ENCODE peak calls at places on chromosome 18, in four cellular contexts. One of them, this sample, is unnamed.

GRCh38 chr18:3648695-3649094 is 198.7 kb downstream of the TGIF1 start:
- DNase-seq in BE2C: no peak
- DNase-seq in breast epithelium: no peak
- DNase-seq in neural crest cell: no peak
- DNase-seq in this sample: no peak

GRCh38 chr18:13006731-13007550 is 15.8 kb downstream of the CEP192 start:
- DNase-seq in BE2C: no peak
- DNase-seq in breast epithelium: no peak
- DNase-seq in neural crest cell: no peak
- DNase-seq in this sample: no peak

GRCh38 chr18:13614701-13615288 is 111.6 kb downstream of the FAM210A start:
- DNase-seq in BE2C: no peak
- DNase-seq in breast epithelium: no peak
- DNase-seq in neural crest cell: no peak
- DNase-seq in this sample: peak

GRCh38 chr18:77967071-77967470 is 717.4 kb downstream of the GALR1 start:
- DNase-seq in BE2C: no peak
- DNase-seq in breast epithelium: no peak
- DNase-seq in neural crest cell: no peak
- DNase-seq in this sample: no peak

GRCh38 chr18:50055474-50055873 is 139.5 kb downstream of the MYO5B start:
- DNase-seq in BE2C: no peak
- DNase-seq in breast epithelium: no peak
- DNase-seq in neural crest cell: no peak
- DNase-seq in this sample: no peak

GRCh38 chr18:21740474-21740723 is 193 bp upstream of the MIB1 start:
- DNase-seq in BE2C: peak
- DNase-seq in breast epithelium: peak
- DNase-seq in neural crest cell: no peak
- DNase-seq in this sample: no peak

GRCh38 chr18:3256693-3257626 is 5.0 kb upstream of the MYL12B start:
- DNase-seq in BE2C: no peak
- DNase-seq in breast epithelium: no peak
- DNase-seq in neural crest cell: no peak
- DNase-seq in this sample: no peak

GRCh38 chr18:67766930-67767329 is 250.4 kb upstream of the DSEL start:
- DNase-seq in BE2C: no peak
- DNase-seq in breast epithelium: no peak
- DNase-seq in neural crest cell: no peak
- DNase-seq in this sample: no peak

GRCh38 chr18:12699747-12700146 is 2.8 kb downstream of the CEP76 start:
- DNase-seq in BE2C: no peak
- DNase-seq in breast epithelium: no peak
- DNase-seq in neural crest cell: no peak
- DNase-seq in this sample: no peak

GRCh38 chr18:49839012-49839411 is 25.7 kb upstream of the ACAA2 start:
- DNase-seq in BE2C: no peak
- DNase-seq in breast epithelium: no peak
- DNase-seq in neural crest cell: no peak
- DNase-seq in this sample: no peak

GRCh38 chr18:59502222-59502898 is 143.3 kb upstream of the LMAN1 start:
- DNase-seq in BE2C: no peak
- DNase-seq in breast epithelium: no peak
- DNase-seq in neural crest cell: no peak
- DNase-seq in this sample: no peak

GRCh38 chr18:78362198-78362597 is 617.4 kb upstream of the SALL3 start:
- DNase-seq in BE2C: no peak
- DNase-seq in breast epithelium: no peak
- DNase-seq in neural crest cell: no peak
- DNase-seq in this sample: no peak

GRCh38 chr18:816869-817268 is 4.8 kb upstream of the YES1 start:
- DNase-seq in BE2C: no peak
- DNase-seq in breast epithelium: no peak
- DNase-seq in neural crest cell: no peak
- DNase-seq in this sample: no peak

GRCh38 chr18:58190842-58191530 is 147.0 kb downstream of the NEDD4L start:
- DNase-seq in BE2C: no peak
- DNase-seq in breast epithelium: no peak
- DNase-seq in neural crest cell: no peak
- DNase-seq in this sample: no peak

GRCh38 chr18:41906528-41907256 is 48.3 kb upstream of the PIK3C3 start:
- DNase-seq in BE2C: no peak
- DNase-seq in breast epithelium: no peak
- DNase-seq in neural crest cell: peak
- DNase-seq in this sample: no peak

GRCh38 chr18:48136544-48137353 is 206.3 kb upstream of the SMAD2 start:
- DNase-seq in BE2C: no peak
- DNase-seq in breast epithelium: peak
- DNase-seq in neural crest cell: no peak
- DNase-seq in this sample: no peak

GRCh38 chr18:2050702-2051201 is 520.6 kb downstream of the METTL4 start:
- DNase-seq in BE2C: no peak
- DNase-seq in breast epithelium: no peak
- DNase-seq in neural crest cell: no peak
- DNase-seq in this sample: no peak

GRCh38 chr18:68721681-68722583 is 7.0 kb upstream of the TMX3 start:
- DNase-seq in BE2C: no peak
- DNase-seq in breast epithelium: no peak
- DNase-seq in neural crest cell: no peak
- DNase-seq in this sample: no peak

GRCh38 chr18:58394046-58394445 is 234.8 kb downstream of the ALPK2 start:
- DNase-seq in BE2C: no peak
- DNase-seq in breast epithelium: no peak
- DNase-seq in neural crest cell: no peak
- DNase-seq in this sample: no peak

GRCh38 chr18:22847392-22847791 is 85.7 kb upstream of the RBBP8 start:
- DNase-seq in BE2C: no peak
- DNase-seq in breast epithelium: no peak
- DNase-seq in neural crest cell: no peak
- DNase-seq in this sample: no peak

GRCh38 chr18:32441536-32441935 is 29.1 kb downstream of the GAREM1 start:
- DNase-seq in BE2C: no peak
- DNase-seq in breast epithelium: no peak
- DNase-seq in neural crest cell: no peak
- DNase-seq in this sample: no peak

GRCh38 chr18:48761582-48761981 is 189.2 kb downstream of the SMAD7 start:
- DNase-seq in BE2C: no peak
- DNase-seq in breast epithelium: no peak
- DNase-seq in neural crest cell: no peak
- DNase-seq in this sample: no peak

GRCh38 chr18:41170346-41170745 is 784.7 kb upstream of the PIK3C3 start:
- DNase-seq in BE2C: no peak
- DNase-seq in breast epithelium: no peak
- DNase-seq in neural crest cell: no peak
- DNase-seq in this sample: no peak

GRCh38 chr18:77062518-77063003 is 70.0 kb downstream of the MBP start:
- DNase-seq in BE2C: no peak
- DNase-seq in breast epithelium: no peak
- DNase-seq in neural crest cell: no peak
- DNase-seq in this sample: no peak

GRCh38 chr18:2547477-2548087 is 23.7 kb downstream of the METTL4 start:
- DNase-seq in BE2C: no peak
- DNase-seq in breast epithelium: no peak
- DNase-seq in neural crest cell: no peak
- DNase-seq in this sample: no peak

DNA sequence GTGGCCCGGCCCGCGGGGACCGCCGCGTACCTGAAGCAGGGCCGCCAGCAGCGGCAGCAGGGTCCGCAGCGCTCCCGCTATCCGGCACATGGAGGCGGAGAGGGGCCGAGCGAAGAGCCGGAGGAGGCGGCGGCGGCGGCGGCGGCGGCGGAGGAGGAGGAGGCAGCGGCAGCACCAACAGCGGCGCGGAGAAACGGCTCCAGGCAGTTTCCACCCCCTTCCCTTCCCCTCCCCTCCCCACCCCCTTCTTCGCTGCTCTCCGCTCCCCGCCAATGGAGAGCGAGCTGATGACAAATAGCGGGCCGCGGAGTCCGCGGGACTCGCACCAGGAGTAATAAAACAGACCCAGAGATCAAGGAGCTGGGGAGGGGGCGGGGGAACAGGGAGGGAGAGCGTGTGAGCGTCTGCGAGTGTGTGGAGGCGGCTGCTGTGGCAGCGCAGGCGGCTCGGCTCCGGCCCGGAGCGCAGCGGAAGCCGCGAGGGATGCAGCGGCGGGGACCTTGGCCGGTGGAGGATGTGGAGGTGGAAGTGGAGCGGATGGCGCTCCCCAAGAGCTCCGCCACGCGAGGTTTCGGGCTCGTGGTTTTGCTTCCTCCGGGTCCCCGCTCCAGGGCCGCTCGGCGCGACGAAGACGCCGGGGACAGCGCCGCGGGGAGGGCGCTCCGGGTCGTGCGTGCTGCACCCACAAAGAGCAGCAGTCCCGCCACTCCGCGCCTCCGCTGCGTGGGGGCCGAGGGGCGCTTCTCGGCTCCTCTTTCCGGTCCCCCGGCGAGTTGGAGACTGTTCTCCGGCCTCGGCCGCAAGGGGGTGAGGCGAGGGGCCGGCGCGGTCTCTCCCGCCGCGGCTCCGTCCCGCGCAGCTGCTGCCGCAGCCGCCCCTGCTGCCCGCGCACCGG is at the start of gene CDH2:
- DNase-seq in BE2C: peak
- DNase-seq in breast epithelium: no peak
- DNase-seq in neural crest cell: peak
- DNase-seq in this sample: no peak
- TF ChIP-seq CTCF in BE2C: no peak
- TF ChIP-seq CTCF in breast epithelium: no peak
- TF ChIP-seq CTCF in neural crest cell: peak
- TF ChIP-seq CTCF in this sample: no peak

GRCh38 chr18:79934311-79935097 is 16.9 kb downstream of the SLC66A2 start:
- DNase-seq in BE2C: no peak
- DNase-seq in breast epithelium: no peak
- DNase-seq in neural crest cell: no peak
- DNase-seq in this sample: no peak
- TF ChIP-seq CTCF in BE2C: no peak
- TF ChIP-seq CTCF in breast epithelium: no peak
- TF ChIP-seq CTCF in neural crest cell: no peak
- TF ChIP-seq CTCF in this sample: no peak

GRCh38 chr18:7805880-7806279 is 238.8 kb downstream of the PTPRM start:
- DNase-seq in BE2C: no peak
- DNase-seq in breast epithelium: no peak
- DNase-seq in neural crest cell: no peak
- DNase-seq in this sample: no peak
- TF ChIP-seq CTCF in BE2C: no peak
- TF ChIP-seq CTCF in breast epithelium: no peak
- TF ChIP-seq CTCF in neural crest cell: no peak
- TF ChIP-seq CTCF in this sample: no peak

GRCh38 chr18:62245699-62246098 is 58.6 kb downstream of the RELCH start:
- DNase-seq in BE2C: no peak
- DNase-seq in breast epithelium: no peak
- DNase-seq in neural crest cell: no peak
- DNase-seq in this sample: no peak
- TF ChIP-seq CTCF in BE2C: peak
- TF ChIP-seq CTCF in breast epithelium: no peak
- TF ChIP-seq CTCF in neural crest cell: peak
- TF ChIP-seq CTCF in this sample: no peak

GRCh38 chr18:39834636-39835035 is 2120.4 kb upstream of the PIK3C3 start:
- DNase-seq in BE2C: no peak
- DNase-seq in breast epithelium: no peak
- DNase-seq in neural crest cell: no peak
- DNase-seq in this sample: no peak

GRCh38 chr18:39838831-39839230 is 2116.2 kb upstream of the PIK3C3 start:
- DNase-seq in BE2C: no peak
- DNase-seq in breast epithelium: no peak
- DNase-seq in neural crest cell: no peak
- DNase-seq in this sample: no peak

GRCh38 chr18:39839782-39840181 is 2115.3 kb upstream of the PIK3C3 start:
- DNase-seq in BE2C: no peak
- DNase-seq in breast epithelium: no peak
- DNase-seq in neural crest cell: no peak
- DNase-seq in this sample: no peak

GRCh38 chr18:39840406-39840805 is 2114.6 kb upstream of the PIK3C3 start:
- DNase-seq in BE2C: no peak
- DNase-seq in breast epithelium: no peak
- DNase-seq in neural crest cell: no peak
- DNase-seq in this sample: no peak

DNA sequence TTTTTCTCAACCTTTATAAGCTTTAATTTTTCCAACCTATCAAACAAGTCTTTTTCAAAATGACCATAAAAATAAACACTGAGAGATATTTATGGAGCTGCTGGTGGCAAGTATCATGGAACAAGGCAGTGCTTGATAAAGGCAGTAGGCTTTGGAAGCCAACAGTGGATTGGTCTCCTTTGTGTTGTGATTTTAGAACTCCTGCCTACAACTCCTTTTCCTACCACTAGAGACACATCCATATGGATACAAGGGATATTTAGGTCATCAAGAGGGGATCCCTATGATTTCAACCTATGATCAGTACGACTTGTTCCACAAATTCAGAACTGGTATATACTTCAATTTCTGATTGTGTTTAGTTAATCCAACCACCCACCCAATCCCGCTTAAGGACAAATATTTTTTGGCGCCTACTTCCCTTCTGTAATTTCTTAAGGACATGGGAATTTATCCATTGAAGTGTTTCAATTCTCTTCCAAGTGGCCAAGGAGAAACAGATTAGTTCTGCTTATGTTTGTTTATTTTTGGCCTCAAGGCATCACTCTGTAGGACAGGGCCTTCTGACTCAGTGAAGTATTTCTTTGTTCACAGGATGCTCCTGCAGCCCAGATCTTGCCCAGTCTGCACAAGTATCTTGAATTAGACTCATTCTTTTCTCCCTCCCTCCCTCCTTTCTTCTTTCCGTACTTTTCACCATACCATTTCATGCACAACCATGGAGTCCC is 2119.6 kb upstream of the PIK3C3 start:
- DNase-seq in BE2C: no peak
- DNase-seq in breast epithelium: no peak
- DNase-seq in neural crest cell: no peak
- DNase-seq in this sample: no peak
- TF ChIP-seq CTCF in BE2C: no peak
- TF ChIP-seq CTCF in breast epithelium: no peak
- TF ChIP-seq CTCF in neural crest cell: no peak
- TF ChIP-seq CTCF in this sample: no peak

DNA sequence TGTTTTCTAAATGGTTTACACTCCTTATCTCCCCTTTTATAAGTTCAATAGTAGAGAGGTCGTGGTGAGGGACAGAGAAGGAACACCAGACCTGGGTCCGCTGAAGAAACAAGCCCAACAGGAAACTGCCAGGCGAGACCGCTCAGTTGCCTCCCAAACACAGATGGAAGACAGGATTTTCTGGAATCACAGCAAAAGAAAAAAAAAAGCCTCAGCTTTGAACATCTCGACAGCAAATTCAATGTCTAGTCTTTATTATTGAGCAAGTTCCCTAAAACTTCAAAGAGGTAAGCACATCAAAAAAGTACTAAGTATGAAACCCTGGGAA is 33.5 kb upstream of the GNAL start:
- DNase-seq in BE2C: no peak
- DNase-seq in breast epithelium: no peak
- DNase-seq in neural crest cell: no peak
- DNase-seq in this sample: no peak
- TF ChIP-seq CTCF in BE2C: no peak
- TF ChIP-seq CTCF in breast epithelium: no peak
- TF ChIP-seq CTCF in neural crest cell: peak
- TF ChIP-seq CTCF in this sample: no peak

GRCh38 chr18:31436825-31437224 is 10.7 kb upstream of the DSG3 start:
- DNase-seq in BE2C: no peak
- DNase-seq in breast epithelium: no peak
- DNase-seq in neural crest cell: no peak
- DNase-seq in this sample: no peak
- TF ChIP-seq CTCF in BE2C: no peak
- TF ChIP-seq CTCF in breast epithelium: no peak
- TF ChIP-seq CTCF in neural crest cell: no peak
- TF ChIP-seq CTCF in this sample: no peak

This sample was measured in activated B cell treated with CpG ODN at 0.5 μM for 24 hours.